ENCODE peak calls at places on chromosomes 13 and 19, in four cellular contexts. H is HCT116, I is breast epithelium, P is right lobe of liver. S is an unnamed sample.

GRCh38 chr19:7694499-7694898 is 7.4 kb downstream of the FCER2 start:
- DNase-seq in H (no peak), I (no peak), P (no peak), S (no peak)

GRCh38 chr13:77415253-77416127 is 88.6 kb upstream of the MYCBP2 start:
- DNase-seq in H (no peak), I (no peak), P (no peak), S (no peak)

GRCh38 chr13:20412761-20413355 is 112.8 kb downstream of the CRYL1 start:
- DNase-seq in H (no peak), I (no peak), P (no peak), S (no peak)

GRCh38 chr19:47110521-47111080 is 3.0 kb downstream of the ZC3H4 start:
- DNase-seq in H (no peak), I (no peak), P (no peak), S (no peak)

GRCh38 chr13:43546260-43546659 is 240.5 kb downstream of the ENOX1 start:
- DNase-seq in H (no peak), I (no peak), P (no peak), S (no peak)

GRCh38 chr13:25836709-25837316 is 215.0 kb downstream of the SHISA2 start:
- DNase-seq in H (no peak), I (no peak), P (no peak), S (no peak)

GRCh38 chr19:10505583-10506229 is 2.5 kb upstream of the KEAP1 start:
- DNase-seq in H (peak; percentile 60), I (peak; percentile 81), P (peak; percentile 76), S (peak; percentile 80)

GRCh38 chr19:46404039-46404883 is 9.1 kb downstream of the CCDC8 start:
- DNase-seq in H (no peak), I (no peak), P (peak; percentile 74), S (peak; percentile 41)

GRCh38 chr13:102609696-102610095 is 12.9 kb downstream of the TPP2 start:
- DNase-seq in H (no peak), I (no peak), P (no peak), S (no peak)

GRCh38 chr13:114157869-114158495 is 21.1 kb upstream of the CFAP97D2 start:
- DNase-seq in H (no peak), I (no peak), P (peak; percentile 28), S (no peak)

GRCh38 chr13:70087247-70087646 is 20.4 kb upstream of the ATXN8OS start:
- DNase-seq in H (no peak), I (no peak), P (no peak), S (no peak)

GRCh38 chr13:27252467-27252866 is 1.1 kb downstream of the RPL21 start:
- DNase-seq in H (no peak), I (no peak), P (no peak), S (no peak)

GRCh38 chr13:37058801-37059135 is 720 bp downstream of the SUPT20H start:
- DNase-seq in H (no peak), I (no peak), P (no peak), S (peak; percentile 27)

GRCh38 chr13:106291006-106291405 is 244.5 kb downstream of the EFNB2 start:
- DNase-seq in H (no peak), I (no peak), P (no peak), S (no peak)

GRCh38 chr19:38739440-38740251 is 4.6 kb downstream of the CAPN12 start:
- DNase-seq in H (no peak), I (no peak), P (no peak), S (no peak)

GRCh38 chr19:2550431-2551171 is 74.7 kb downstream of the GADD45B start:
- DNase-seq in H (no peak), I (no peak), P (peak; percentile 57), S (no peak)

GRCh38 chr13:111216166-111216960 is 101.3 kb downstream of the ARHGEF7 start:
- DNase-seq in H (no peak), I (no peak), P (no peak), S (no peak)

GRCh38 chr19:33828266-33829075 is 31.8 kb downstream of the KCTD15 start:
- DNase-seq in H (no peak), I (no peak), P (no peak), S (no peak)

GRCh38 chr13:30072818-30073186 is 222.4 kb upstream of the UBL3 start:
- DNase-seq in H (no peak), I (no peak), P (no peak), S (no peak)

GRCh38 chr19:49019242-49019932 is 2.5 kb upstream of the LHB start:
- DNase-seq in H (peak; percentile 58), I (no peak), P (peak; percentile 83), S (peak; percentile 71)
- TF ChIP-seq CTCF in H (no peak), I (no peak), P (no peak), S (no peak)

GRCh38 chr13:66305960-66306617 is 924.0 kb downstream of the PCDH9 start:
- DNase-seq in H (no peak), I (no peak), P (no peak), S (no peak)
- TF ChIP-seq CTCF in H (no peak), I (no peak), P (no peak), S (no peak)

DNA sequence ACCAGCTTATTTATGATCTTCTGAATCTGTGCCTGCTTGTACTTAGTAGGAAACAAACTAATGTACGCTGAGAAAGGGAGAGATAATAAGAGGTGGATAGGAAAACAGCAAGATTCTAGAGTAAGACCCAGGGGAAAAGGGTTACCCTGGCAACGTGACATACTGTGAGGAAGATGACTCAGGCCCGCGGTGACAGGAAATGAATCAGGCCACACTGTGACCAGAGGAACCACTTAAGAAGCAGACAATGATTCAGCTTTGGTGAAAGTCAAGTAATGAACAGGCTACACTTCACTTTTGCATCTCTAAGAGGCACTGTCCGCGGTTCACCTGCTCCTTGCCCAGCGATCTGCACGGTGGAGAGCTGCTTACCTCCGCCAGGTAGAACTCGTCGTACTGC is 158.2 kb downstream of the NALCN start:
- DNase-seq in H (peak; percentile 54), I (no peak), P (no peak), S (no peak)
- TF ChIP-seq CTCF in H (no peak), I (no peak), P (no peak), S (no peak)

GRCh38 chr19:41951686-41952172 is 7.4 kb downstream of the RABAC1 start:
- DNase-seq in H (peak; percentile 59), I (peak; percentile 76), P (peak; percentile 81), S (peak; percentile 90)
- TF ChIP-seq CTCF in H (peak; percentile 99), I (peak; percentile 95), P (peak; percentile 98), S (peak; percentile 99)

GRCh38 chr19:18167975-18168645 is 5.5 kb upstream of the IFI30 start:
- DNase-seq in H (no peak), I (no peak), P (peak; percentile 61), S (peak; percentile 68)
- TF ChIP-seq CTCF in H (peak; percentile 82), I (peak; percentile 42), P (peak; percentile 77), S (peak; percentile 77)

GRCh38 chr13:46728777-46729176 is 68.2 kb downstream of the ESD start:
- DNase-seq in H (no peak), I (no peak), P (no peak), S (peak; percentile 10)
- TF ChIP-seq CTCF in H (peak; percentile 35), I (no peak), P (peak; percentile 26), S (no peak)

GRCh38 chr19:48192750-48193149 is 22.3 kb downstream of the ZSWIM9 start:
- DNase-seq in H (no peak), I (no peak), P (no peak), S (no peak)

GRCh38 chr19:48195106-48195830 is 24.8 kb downstream of the ZSWIM9 start:
- DNase-seq in H (no peak), I (no peak), P (no peak), S (no peak)

GRCh38 chr19:48196933-48197665 is 26.6 kb downstream of the ZSWIM9 start:
- DNase-seq in H (no peak), I (no peak), P (no peak), S (no peak)

GRCh38 chr19:48196321-48196761 is 25.9 kb downstream of the ZSWIM9 start:
- DNase-seq in H (no peak), I (no peak), P (no peak), S (no peak)

GRCh38 chr19:48194041-48194871 is 23.8 kb downstream of the ZSWIM9 start:
- DNase-seq in H (no peak), I (no peak), P (no peak), S (peak; percentile 33)
- TF ChIP-seq CTCF in H (peak; percentile 65), I (no peak), P (peak; percentile 33), S (peak; percentile 80)

DNA sequence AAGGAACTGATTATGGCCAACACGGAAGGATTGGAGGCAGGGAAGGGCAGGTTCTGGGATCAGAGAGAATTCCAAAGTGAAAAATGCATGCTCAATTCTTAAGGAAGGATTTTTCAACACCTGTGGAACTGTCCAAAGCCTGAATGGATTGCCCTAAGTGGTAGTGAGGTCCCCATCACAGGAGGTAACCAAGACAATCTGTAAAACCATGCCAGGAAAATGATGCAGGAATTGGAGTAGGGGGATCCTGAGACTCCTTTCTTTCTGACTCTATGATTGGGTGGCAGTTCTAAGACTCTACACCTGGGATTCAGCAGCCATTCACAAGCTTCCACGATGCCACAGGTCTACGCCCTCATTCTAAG is 56.5 kb upstream of the ZNRF4 start:
- DNase-seq in H (no peak), I (no peak), P (no peak), S (no peak)
- TF ChIP-seq CTCF in H (no peak), I (no peak), P (no peak), S (no peak)

S was measured in endothelial cell.